ENCODE peak calls at places on chromosomes 4 and X, in four cellular contexts. X is upper lobe of left lung, Z is sigmoid colon, J is Peyer's patch. V is an unnamed sample.

GRCh38 chr4:80264352-80264647 is 2.2 kb upstream of the FGF5 start:
- DNase-seq in Z (no peak), J (no peak), X (no peak), V (no peak)

GRCh38 chr4:169720529-169720928 is 37.2 kb downstream of the HPF1 start:
- DNase-seq in X (no peak), J (no peak), Z (no peak), V (no peak)

GRCh38 chr4:128455480-128455879 is 167.9 kb upstream of the PGRMC2 start:
- DNase-seq in J (no peak), X (no peak), Z (no peak), V (no peak)

GRCh38 chr4:176789955-176790354 is 2.8 kb downstream of the VEGFC start:
- DNase-seq in X (no peak), J (no peak), Z (no peak), V (no peak)

GRCh38 chr4:128517096-128517738 is 229.6 kb upstream of the PGRMC2 start:
- DNase-seq in J (no peak), Z (no peak), X (no peak), V (no peak)

GRCh38 chr4:13548984-13549546 is 4.8 kb upstream of the NKX3-2 start:
- DNase-seq in J (peak), Z (peak), X (no peak), V (peak)

GRCh38 chr4:104490096-104490769 is 4.5 kb downstream of the CXXC4 start:
- DNase-seq in X (no peak), Z (peak), J (peak), V (no peak)

GRCh38 chrX:122565952-122566351 is 618.1 kb upstream of the GRIA3 start:
- DNase-seq in X (no peak), Z (no peak), J (no peak), V (no peak)

GRCh38 chr4:82652062-82652461 is 90.3 kb upstream of the TMEM150C start:
- DNase-seq in X (no peak), J (no peak), Z (no peak), V (no peak)

GRCh38 chr4:85477538-85477937 is 2.6 kb downstream of the ARHGAP24 start:
- DNase-seq in J (peak), Z (no peak), X (no peak), V (no peak)

GRCh38 chr4:182808673-182809416 is 108.3 kb downstream of the DCTD start:
- DNase-seq in Z (no peak), X (no peak), J (no peak), V (no peak)

GRCh38 chr4:60865238-60865637 is 334.9 kb upstream of the ADGRL3 start:
- DNase-seq in J (no peak), X (no peak), Z (no peak), V (no peak)

GRCh38 chrX:101009086-101009485 is 39.6 kb downstream of the ARL13A start:
- DNase-seq in X (no peak), Z (no peak), J (no peak), V (no peak)

GRCh38 chrX:88135735-88136134 is 611.3 kb upstream of the CPXCR1 start:
- DNase-seq in Z (no peak), X (no peak), J (no peak), V (no peak)

GRCh38 chrX:70039758-70040157 is 10.0 kb downstream of the AWAT2 start:
- DNase-seq in Z (no peak), J (no peak), X (no peak), V (no peak)

GRCh38 chrX:110741213-110741796 is 54.3 kb downstream of the CHRDL1 start:
- DNase-seq in Z (no peak), X (no peak), J (no peak), V (no peak)

GRCh38 chrX:136880003-136880451 is 498 bp downstream of the RBMX start:
- DNase-seq in J (no peak), X (peak), Z (no peak), V (no peak)

GRCh38 chr4:171880136-171880535 is 66.9 kb downstream of the GALNTL6 start:
- DNase-seq in J (no peak), Z (no peak), X (no peak), V (no peak)

GRCh38 chrX:53768451-53769246 is 82.1 kb upstream of the HUWE1 start:
- DNase-seq in X (no peak), J (no peak), Z (no peak), V (no peak)

GRCh38 chr4:105536601-105537000 is 15.8 kb upstream of the ARHGEF38 start:
- DNase-seq in Z (no peak), X (no peak), J (no peak), V (no peak)

GRCh38 chr4:169582706-169583105 is 29.7 kb downstream of the NEK1 start:
- DNase-seq in J (no peak), X (no peak), Z (no peak), V (no peak)

GRCh38 chr4:170014359-170015008 is 11.7 kb downstream of the MFAP3L start:
- DNase-seq in Z (no peak), X (no peak), J (no peak), V (no peak)

GRCh38 chr4:133594246-133595207 is 445.4 kb downstream of the PCDH10 start:
- DNase-seq in Z (no peak), X (no peak), J (no peak), V (no peak)

DNA sequence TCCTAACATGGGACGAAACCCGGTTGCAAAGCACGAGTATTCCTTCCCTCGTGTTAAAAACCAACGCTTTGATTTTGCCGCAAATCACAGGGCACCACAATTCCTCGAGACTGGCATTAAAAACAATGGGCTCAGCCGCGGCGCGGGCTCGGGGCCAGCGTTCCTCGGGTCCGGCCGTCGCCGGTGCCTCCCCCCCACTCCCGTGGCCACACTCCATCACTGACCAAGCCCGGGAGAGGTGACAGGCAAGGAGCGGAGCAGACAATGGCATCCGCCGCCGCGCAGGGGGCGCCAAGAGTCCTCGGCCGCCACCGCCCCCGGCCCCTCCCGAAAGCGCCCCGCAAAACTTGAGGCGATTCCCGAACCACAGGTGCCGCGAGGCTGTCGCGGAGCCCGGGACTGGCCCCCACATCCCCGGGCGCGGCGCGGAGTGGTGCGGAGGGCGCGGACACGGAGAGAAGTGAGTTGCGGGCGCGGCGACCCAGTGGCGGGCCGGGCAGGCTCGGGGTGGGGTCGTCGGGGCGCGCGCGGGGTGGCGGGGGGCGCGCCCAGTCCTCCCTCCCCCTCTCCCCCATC is 445 bp downstream of the AP1S2 start:
- DNase-seq in X (peak), J (peak), Z (peak), V (peak)
- TF ChIP-seq CTCF in X (no peak), J (peak), Z (no peak), V (peak)

GRCh38 chrX:155966876-155967275 is 30.6 kb upstream of the IL9R start:
- DNase-seq in Z (no peak), X (no peak), J (no peak), V (no peak)
- TF ChIP-seq CTCF in Z (no peak), X (peak), J (peak), V (peak)

DNA sequence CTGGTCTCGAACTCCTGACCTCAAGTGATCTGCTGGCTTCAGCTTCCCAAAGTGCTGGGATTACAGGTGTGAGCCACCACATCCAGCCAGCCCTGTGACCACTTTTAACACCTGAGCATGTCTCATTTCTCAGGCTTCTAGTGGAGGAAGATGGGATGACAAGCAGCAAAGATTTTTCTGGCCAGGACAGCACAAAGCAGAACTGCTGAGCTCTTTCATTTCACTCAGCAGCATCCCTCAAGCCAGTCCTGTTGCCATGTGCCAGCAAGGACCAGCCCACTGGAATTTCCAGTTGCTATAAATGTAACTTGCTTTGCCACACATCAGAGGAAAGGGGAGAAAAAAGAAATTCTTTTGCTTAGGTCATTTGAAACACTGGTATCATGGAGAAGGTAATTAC is 75.9 kb downstream of the SLC9A7 start:
- DNase-seq in J (no peak), Z (no peak), X (no peak), V (no peak)
- TF ChIP-seq CTCF in J (no peak), Z (no peak), X (no peak), V (no peak)

GRCh38 chr4:74789518-74789917 is 4.8 kb downstream of the BTC start:
- DNase-seq in Z (no peak), J (no peak), X (no peak), V (no peak)
- TF ChIP-seq CTCF in Z (no peak), J (no peak), X (no peak), V (no peak)

GRCh38 chr4:139866270-139866962 is 200.8 kb downstream of the MGST2 start:
- DNase-seq in Z (no peak), J (no peak), X (no peak), V (no peak)

GRCh38 chr4:139869810-139870209 is 204.2 kb downstream of the MGST2 start:
- DNase-seq in Z (no peak), J (no peak), X (no peak), V (no peak)

GRCh38 chr4:139861471-139861870 is 195.9 kb downstream of the MGST2 start:
- DNase-seq in J (no peak), X (no peak), Z (no peak), V (no peak)

GRCh38 chr4:139860435-139861024 is 194.9 kb downstream of the MGST2 start:
- DNase-seq in J (no peak), X (no peak), Z (no peak), V (no peak)

DNA sequence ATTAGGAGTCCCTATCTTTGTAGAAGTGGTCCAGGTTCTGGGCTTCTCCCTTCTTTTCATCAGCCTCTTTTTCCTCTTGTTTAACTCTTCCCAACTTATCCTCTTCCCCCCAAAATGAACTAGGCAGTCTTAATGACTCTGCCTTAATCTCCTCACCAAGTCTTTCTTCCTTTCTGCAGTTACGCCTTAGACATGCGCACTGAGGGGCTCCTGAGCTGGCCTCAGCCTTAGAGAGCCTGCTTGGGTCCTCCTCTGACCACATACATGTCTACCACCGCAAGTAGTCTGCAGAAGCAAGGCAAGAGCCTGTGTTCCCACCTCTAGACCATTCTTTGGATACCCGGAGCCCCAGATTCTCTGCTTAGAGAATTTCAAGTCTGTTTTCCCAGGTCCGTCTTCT is 199.9 kb downstream of the MGST2 start:
- DNase-seq in J (no peak), X (no peak), Z (no peak), V (no peak)
- TF ChIP-seq CTCF in J (no peak), X (no peak), Z (no peak), V (no peak)

V was measured in progenitor cell of endocrine pancreas.